ENCODE peak calls at places on chromosomes 6 and 20, in seven cellular contexts. L, G, J, H, O, V and R are unnamed samples.
A peak's percentile ranks its signal among the peaks of the same experiment; 100 is the strongest.

GRCh38 chr6:116476021-116476678 is 15.0 kb downstream of the CALHM6 start:
- DNase-seq in L (no peak), O (no peak), H (no peak), G (no peak), J (no peak), V (no peak), R (no peak)

GRCh38 chr20:29298759-29299613 is 1958.5 kb upstream of the DEFB115 start:
- DNase-seq in H (no peak), L (no peak), O (no peak), J (no peak), V (no peak), G (no peak), R (no peak)

GRCh38 chr20:40802886-40803285 is 113.8 kb upstream of the MAFB start:
- DNase-seq in H (no peak), V (no peak), O (no peak), G (no peak), J (no peak), L (no peak), R (no peak)

GRCh38 chr20:6709865-6710595 is 57.5 kb upstream of the BMP2 start:
- DNase-seq in O (no peak), G (no peak), H (no peak), L (no peak), J (no peak), V (no peak), R (no peak)

GRCh38 chr6:160254467-160255312 is 3.9 kb downstream of the SLC22A2 start:
- DNase-seq in J (peak; percentile 37), L (no peak), O (no peak), V (no peak), H (no peak), G (peak; percentile 74), R (peak; percentile 81)

GRCh38 chr20:60049601-60050000 is 91.4 kb downstream of the CDH26 start:
- DNase-seq in G (no peak), J (no peak), O (no peak), V (no peak), L (no peak), H (no peak), R (peak; percentile 46)

GRCh38 chr20:62010551-62011402 is 54.9 kb downstream of the TAF4 start:
- DNase-seq in L (peak; percentile 69), V (peak; percentile 93), J (peak; percentile 38), O (peak; percentile 40), G (peak; percentile 49), H (peak; percentile 61), R (peak; percentile 20)

GRCh38 chr20:49804364-49804763 is 8.3 kb upstream of the SLC9A8 start:
- DNase-seq in V (no peak), J (no peak), L (no peak), G (no peak), H (no peak), O (no peak), R (no peak)

GRCh38 chr6:83921315-83921714 is 61.8 kb downstream of the CYB5R4 start:
- DNase-seq in H (no peak), O (no peak), G (no peak), V (no peak), J (no peak), L (peak; percentile 15), R (no peak)

GRCh38 chr6:142833054-142833453 is 111.9 kb downstream of the HIVEP2 start:
- DNase-seq in G (no peak), O (no peak), J (no peak), H (peak; percentile 91), V (no peak), L (no peak), R (peak; percentile 93)

GRCh38 chr20:4601630-4602296 is 119.9 kb upstream of the PRND start:
- DNase-seq in J (no peak), O (peak; percentile 76), G (peak; percentile 59), L (no peak), H (peak; percentile 45), V (peak; percentile 44), R (peak; percentile 28)

GRCh38 chr6:2940010-2940850 is 31.1 kb downstream of the SERPINB6 start:
- DNase-seq in V (no peak), J (no peak), H (no peak), L (no peak), O (no peak), G (no peak), R (no peak)

GRCh38 chr6:37576336-37576737 is 76.6 kb upstream of the CCDC167 start:
- DNase-seq in V (no peak), L (no peak), J (no peak), G (no peak), H (peak; percentile 63), O (no peak), R (peak; percentile 75)

GRCh38 chr20:59031326-59032022 is 661 bp downstream of the ATP5F1E start:
- DNase-seq in G (no peak), H (no peak), O (no peak), J (no peak), V (no peak), L (no peak), R (no peak)

GRCh38 chr6:77456531-77457248 is 6.6 kb downstream of the HTR1B start:
- DNase-seq in V (no peak), H (peak; percentile 99), J (no peak), O (no peak), G (no peak), L (no peak), R (peak; percentile 97)

GRCh38 chr6:73509851-73510250 is 11.0 kb downstream of the EEF1A1 start:
- DNase-seq in G (no peak), L (no peak), O (no peak), H (no peak), J (no peak), V (no peak), R (no peak)

GRCh38 chr20:47125553-47126373 is 230.7 kb downstream of the ZMYND8 start:
- DNase-seq in V (no peak), O (peak; percentile 21), L (no peak), J (no peak), G (no peak), H (no peak), R (peak; percentile 90)

GRCh38 chr20:21353236-21353635 is 44.1 kb downstream of the NKX2-4 start:
- DNase-seq in L (no peak), J (no peak), H (peak; percentile 38), V (no peak), O (no peak), G (no peak), R (peak; percentile 35)

GRCh38 chr6:148440021-148440420 is 97.4 kb downstream of the SASH1 start:
- DNase-seq in L (no peak), H (no peak), G (no peak), J (no peak), V (no peak), O (no peak), R (no peak)

GRCh38 chr6:165987483-165988305 is 180.0 kb downstream of the TBXT start:
- DNase-seq in O (peak; percentile 84), L (peak; percentile 63), V (peak; percentile 90), G (no peak), H (peak; percentile 91), J (peak; percentile 23), R (peak; percentile 14)

GRCh38 chr6:151765444-151765886 is 42.0 kb upstream of the ESR1 start:
- DNase-seq in L (peak; percentile 20), J (no peak), V (peak; percentile 61), O (no peak), H (peak; percentile 90), G (no peak), R (peak; percentile 92)

GRCh38 chr6:132165677-132166076 is 214.5 kb upstream of the CCN2 start:
- DNase-seq in G (no peak), J (no peak), V (no peak), H (no peak), O (no peak), L (no peak), R (no peak)

GRCh38 chr6:132166670-132167069 is 215.5 kb upstream of the CCN2 start:
- DNase-seq in G (no peak), O (no peak), V (no peak), L (no peak), J (no peak), H (no peak), R (no peak)

DNA sequence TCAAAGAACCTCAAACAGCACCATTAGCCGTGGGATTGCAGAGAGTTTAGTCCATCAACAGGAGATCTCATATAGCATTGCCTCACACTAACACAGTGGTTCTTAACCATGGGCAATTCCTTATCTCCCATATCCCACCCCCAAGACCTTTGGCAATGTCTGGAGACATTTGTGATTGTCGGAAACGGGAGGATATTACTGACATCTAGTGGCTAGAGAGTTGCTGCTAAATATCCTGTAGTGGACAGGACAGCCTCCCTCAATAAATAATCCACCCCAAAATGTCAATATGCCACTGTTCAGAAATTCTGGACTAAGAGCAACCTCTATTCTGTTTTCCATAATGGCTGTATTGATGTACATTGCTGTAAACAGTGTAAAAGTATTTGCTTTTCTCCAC is 210.1 kb upstream of the CCN2 start:
- DNase-seq in V (no peak), J (no peak), O (no peak), G (no peak), L (no peak), H (peak; percentile 63), R (peak; percentile 42)
- TF ChIP-seq CTCF in V (peak; percentile 69), J (peak; percentile 49), O (peak; percentile 59), G (peak; percentile 81), L (no peak), H (peak; percentile 72), R (peak; percentile 78)

DNA sequence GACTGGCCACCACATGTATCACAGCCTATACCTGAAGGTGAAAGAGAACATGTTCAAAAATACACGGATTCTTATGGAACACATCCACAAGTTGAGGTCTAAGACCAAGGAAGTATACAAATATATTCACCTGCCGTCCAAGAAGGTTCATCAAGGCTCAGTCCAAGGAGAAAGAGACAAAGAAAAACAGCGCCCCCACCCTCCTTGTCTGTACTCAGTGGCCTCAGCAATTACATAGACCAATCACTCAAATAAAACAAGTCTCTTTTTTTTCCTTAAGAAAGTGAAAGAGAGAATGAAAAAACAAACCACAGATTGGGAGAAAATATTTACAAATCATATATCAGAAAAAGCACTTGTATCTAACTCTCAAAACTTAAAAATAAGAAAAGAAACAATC is 19.5 kb downstream of the CPXM1 start:
- DNase-seq in V (no peak), H (no peak), L (no peak), O (no peak), G (no peak), J (no peak), R (no peak)
- TF ChIP-seq CTCF in V (no peak), H (no peak), L (no peak), O (no peak), G (no peak), J (no peak), R (no peak)

DNA sequence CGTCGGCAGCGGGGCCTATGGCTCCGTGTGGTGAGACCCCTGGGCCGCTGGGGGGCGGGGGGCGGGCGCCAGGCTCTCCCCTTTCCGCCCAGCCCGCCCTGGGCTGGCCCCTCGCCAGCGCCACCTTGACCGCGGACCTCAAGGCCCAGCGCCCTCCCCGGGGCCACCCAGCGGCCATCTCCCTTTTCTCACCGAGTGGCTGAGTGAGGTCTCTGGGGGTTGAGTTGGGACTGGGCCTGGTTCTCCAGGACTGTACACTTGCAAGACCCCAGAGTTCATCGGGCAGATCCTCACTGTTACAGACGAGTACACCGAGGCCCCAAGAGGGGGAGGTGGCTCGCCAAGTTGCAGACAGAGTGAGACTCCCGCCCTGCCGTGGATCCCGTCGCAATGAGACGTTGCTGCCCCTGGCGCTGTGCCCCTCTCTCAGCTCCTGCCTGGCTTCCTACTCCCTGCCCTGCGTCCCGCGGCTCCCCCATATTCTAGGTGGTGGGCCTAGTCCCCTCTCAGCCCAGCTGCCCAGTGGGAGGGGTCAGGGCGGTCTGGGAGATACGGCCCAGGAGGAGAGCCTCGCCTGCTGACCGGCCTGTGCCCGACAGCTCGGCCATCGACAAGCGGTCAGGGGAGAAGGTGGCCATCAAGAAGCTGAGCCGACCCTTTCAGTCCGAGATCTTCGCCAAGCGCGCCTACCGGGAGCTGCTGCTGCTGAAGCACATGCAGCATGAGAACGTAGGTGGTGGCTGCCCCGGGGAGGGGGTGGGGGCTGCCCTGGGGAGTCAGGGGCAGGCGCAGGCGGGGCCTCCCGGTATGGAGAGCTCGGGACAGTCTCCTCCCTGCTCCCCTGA is 581 bp downstream of the MAPK13 start:
- DNase-seq in V (no peak), J (peak; percentile 46), L (peak; percentile 43), H (no peak), G (peak; percentile 59), O (no peak), R (no peak)
- TF ChIP-seq CTCF in V (no peak), J (peak; percentile 35), L (no peak), H (no peak), G (peak; percentile 4), O (no peak), R (no peak)

GRCh38 chr6:27650620-27651370 is 177.9 kb upstream of the ZNF184 start:
- DNase-seq in G (no peak), O (no peak), V (peak; percentile 61), J (peak; percentile 62), H (peak; percentile 4), L (peak; percentile 79), R (peak; percentile 80)
- TF ChIP-seq CTCF in G (no peak), O (no peak), V (peak; percentile 47), J (peak; percentile 63), H (peak; percentile 30), L (peak; percentile 26), R (peak; percentile 59)